ENCODE peak calls at places on chromosomes 6 and 20, in four cellular contexts. L is MM.1S, Q is SK-N-SH, O is HCT116. R is an unnamed sample.

GRCh38 chr20:47334022-47334551 is 22.4 kb downstream of the ZMYND8 start:
- DNase-seq in O (no peak), Q (no peak), L (no peak), R (no peak)

GRCh38 chr20:3092611-3093379 is 8.3 kb upstream of the AVP start:
- DNase-seq in Q (peak; percentile 40), O (no peak), L (no peak), R (peak; percentile 68)

GRCh38 chr20:3783068-3783489 is 1.8 kb upstream of the SPEF1 start:
- DNase-seq in L (no peak), O (no peak), Q (no peak), R (no peak)

GRCh38 chr6:45421700-45422540 is 44.2 kb upstream of the SUPT3H start:
- DNase-seq in L (peak; percentile 64), O (no peak), Q (peak; percentile 76), R (peak; percentile 57)

GRCh38 chr6:154561750-154562149 is 51.3 kb upstream of the CNKSR3 start:
- DNase-seq in Q (no peak), O (no peak), L (no peak), R (no peak)

GRCh38 chr6:108757357-108757756 is 90.9 kb upstream of the ARMC2 start:
- DNase-seq in O (no peak), L (no peak), Q (no peak), R (no peak)

GRCh38 chr6:117169060-117169635 is 96.2 kb upstream of the VGLL2 start:
- DNase-seq in O (no peak), L (no peak), Q (no peak), R (no peak)

GRCh38 chr6:147586044-147586443 is 77.6 kb downstream of the SAMD5 start:
- DNase-seq in Q (no peak), O (no peak), L (no peak), R (no peak)

GRCh38 chr20:49394264-49394663 is 88.2 kb downstream of the KCNB1 start:
- DNase-seq in O (no peak), Q (no peak), L (no peak), R (no peak)

GRCh38 chr6:75207211-75207984 is 1.5 kb upstream of the COL12A1 start:
- DNase-seq in Q (peak; percentile 15), L (no peak), O (no peak), R (peak; percentile 60)

GRCh38 chr6:144248470-144249301 is 36.4 kb upstream of the UTRN start:
- DNase-seq in L (no peak), Q (no peak), O (no peak), R (no peak)

GRCh38 chr6:111565316-111566221 is 40.1 kb downstream of the TRAF3IP2 start:
- DNase-seq in O (no peak), L (no peak), Q (no peak), R (peak; percentile 74)

GRCh38 chr20:3890410-3890751 is 1.2 kb downstream of the PANK2 start:
- DNase-seq in O (no peak), Q (no peak), L (no peak), R (peak; percentile 55)

GRCh38 chr6:32883789-32884188 is 29.8 kb downstream of the PSMB9 start:
- DNase-seq in O (no peak), Q (no peak), L (no peak), R (peak; percentile 17)

GRCh38 chr20:5073154-5074049 is 46.4 kb downstream of the PCNA start:
- DNase-seq in Q (peak; percentile 30), O (peak; percentile 69), L (no peak), R (peak; percentile 34)

GRCh38 chr6:121354764-121355163 is 20.5 kb upstream of the TBC1D32 start:
- DNase-seq in L (no peak), O (no peak), Q (no peak), R (peak; percentile 26)

GRCh38 chr6:164911873-164912580 is 397.4 kb downstream of the C6orf118 start:
- DNase-seq in L (no peak), Q (no peak), O (no peak), R (no peak)

GRCh38 chr6:143691900-143692572 is 14.3 kb downstream of the PHACTR2 start:
- DNase-seq in L (no peak), O (no peak), Q (no peak), R (no peak)

DNA sequence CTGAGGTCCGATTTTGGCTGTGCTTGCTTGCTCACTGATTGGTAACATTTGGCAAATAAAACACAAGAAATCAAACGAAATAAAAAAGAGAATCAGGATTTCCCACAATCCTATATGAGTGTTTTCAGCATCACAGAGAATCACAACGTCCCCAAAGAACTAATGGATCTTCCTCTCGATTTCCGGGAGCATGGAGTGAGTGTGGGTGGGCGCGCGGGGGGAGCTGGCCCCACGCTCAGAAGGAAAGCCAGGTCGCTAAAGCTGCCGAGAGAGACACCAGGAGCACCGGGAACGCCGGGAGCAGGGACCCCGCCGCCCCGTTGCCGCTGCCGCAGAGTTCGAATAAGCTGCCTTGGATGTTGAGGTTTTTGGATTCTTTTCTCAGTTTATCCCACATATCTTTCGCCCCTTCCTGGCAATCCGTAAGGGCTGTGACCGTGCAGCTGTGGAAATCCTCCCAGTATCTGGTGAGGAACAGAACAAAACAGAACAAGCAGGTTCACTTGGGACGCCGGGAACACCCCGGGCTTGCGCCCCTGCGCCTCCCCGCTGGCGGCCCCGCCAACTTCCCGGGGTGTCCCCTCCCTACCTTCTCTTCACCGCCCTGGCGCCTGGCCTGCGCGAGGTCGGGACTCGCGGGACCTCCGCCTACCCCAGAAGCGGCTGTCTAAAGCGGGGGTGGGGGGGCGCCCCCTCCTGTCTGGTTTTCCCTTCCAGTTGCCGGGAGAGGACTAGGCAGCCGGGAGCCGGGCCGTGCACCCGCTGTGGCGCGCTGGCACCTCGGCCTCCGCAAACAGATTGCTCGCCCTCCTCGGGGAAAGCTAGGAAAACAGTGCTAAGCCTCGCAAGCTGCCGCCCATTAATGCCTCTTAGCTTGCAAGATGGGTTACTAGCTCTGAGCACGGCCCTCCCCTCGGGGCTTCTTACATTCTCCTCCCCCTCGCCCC is 7.7 kb downstream of the NRN1 start:
- DNase-seq in L (no peak), Q (peak; percentile 49), O (no peak), R (peak; percentile 74)
- TF ChIP-seq EZH2phosphoT487 in L (no peak), Q (no peak), O (no peak), R (peak; percentile 90)

DNA sequence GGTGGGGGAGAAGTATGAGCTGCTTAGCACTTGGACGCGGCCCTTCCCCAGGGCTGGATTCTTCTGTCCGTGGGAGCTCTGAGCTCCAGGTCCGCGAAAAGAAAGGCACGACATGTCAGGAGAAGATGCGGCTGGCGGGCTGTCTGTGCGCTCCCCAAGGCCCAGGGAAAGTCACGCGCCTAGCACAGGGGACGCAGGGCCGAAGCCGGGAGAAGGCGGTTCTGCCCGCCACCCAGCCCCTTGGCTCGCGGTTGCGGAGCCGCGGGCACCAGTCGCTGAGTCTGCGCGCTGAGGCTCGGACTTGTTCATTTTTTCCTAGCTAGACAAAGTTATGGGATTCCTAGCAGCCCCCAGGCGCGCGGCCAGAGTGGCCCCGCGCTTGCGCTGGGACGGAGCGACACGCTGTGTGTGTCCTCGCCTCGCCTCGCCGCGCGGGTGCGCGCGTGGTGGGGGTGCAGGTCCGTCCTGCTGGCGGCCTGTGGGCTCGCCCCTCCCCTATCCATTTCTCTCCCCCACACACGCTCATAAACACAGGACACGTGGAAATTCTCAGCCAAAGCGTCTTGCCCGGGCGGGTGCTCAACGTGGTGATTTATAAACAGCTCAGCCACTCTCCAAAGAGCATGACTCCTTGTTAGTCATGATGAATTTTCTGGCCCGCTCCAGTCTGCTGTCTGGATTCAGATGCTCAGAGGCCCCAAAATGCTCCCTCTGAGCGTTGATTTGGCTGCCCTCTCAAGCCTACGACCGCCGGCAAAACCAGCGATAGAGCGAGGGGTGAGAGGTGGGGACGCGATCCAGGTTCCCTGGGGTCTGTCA is 1.9 kb upstream of the POU3F2 start:
- DNase-seq in O (no peak), Q (peak; percentile 72), L (no peak), R (peak; percentile 58)
- H3K4me3 ChIP-seq in O (no peak overlapping the region), Q (peak overlapping the region; percentile 60), L (no peak overlapping the region), R (peak overlapping the region; percentile 66)

GRCh38 chr6:82783587-82784253 is 281.9 kb downstream of the UBE3D start:
- DNase-seq in L (no peak), O (no peak), Q (no peak), R (peak; percentile 73)
- TF ChIP-seq CTCF in L (no peak), O (no peak), Q (peak; percentile 21), R (peak; percentile 61)

DNA sequence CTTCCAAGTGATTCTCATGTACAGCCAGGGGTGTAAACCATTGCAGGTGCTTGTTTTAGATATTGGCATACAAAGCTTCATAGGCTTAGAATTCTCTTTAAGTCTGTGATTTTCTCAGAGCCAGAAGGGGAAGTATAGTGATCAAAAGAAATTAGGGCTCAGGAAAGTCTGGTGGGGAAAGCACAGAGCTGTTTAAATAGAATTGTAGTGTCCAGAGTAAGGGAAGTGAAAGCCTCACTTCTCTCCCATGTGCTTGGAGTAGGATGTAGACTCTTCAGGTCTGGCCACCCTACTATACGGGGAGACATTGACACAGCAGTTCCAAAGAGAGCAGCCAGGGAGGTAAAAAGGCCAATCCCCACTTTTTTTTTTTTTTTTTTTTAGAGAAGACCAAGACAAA is 10.4 kb downstream of the GCNT2 start:
- DNase-seq in Q (no peak), L (no peak), O (no peak), R (no peak)
- TF ChIP-seq EZH2phosphoT487 in Q (no peak), L (no peak), O (no peak), R (no peak)

GRCh38 chr6:55603987-55604386 is 25.0 kb upstream of the HMGCLL1 start:
- DNase-seq in O (no peak), Q (no peak), L (no peak), R (no peak)

GRCh38 chr6:55601120-55601519 is 22.1 kb upstream of the HMGCLL1 start:
- DNase-seq in O (no peak), L (no peak), Q (no peak), R (peak; percentile 38)
- H3K4me3 ChIP-seq in O (no peak overlapping the region), L (no peak overlapping the region), Q (no peak overlapping the region), R (no peak overlapping the region)

GRCh38 chr6:84344005-84344404 is 116.6 kb upstream of the CEP162 start:
- DNase-seq in O (no peak), L (no peak), Q (no peak), R (no peak)

GRCh38 chr6:84349542-84349941 is 122.1 kb upstream of the CEP162 start:
- DNase-seq in O (no peak), Q (no peak), L (no peak), R (no peak)

GRCh38 chr6:84350397-84350796 is 123.0 kb upstream of the CEP162 start:
- DNase-seq in Q (no peak), O (no peak), L (no peak), R (no peak)

GRCh38 chr6:84348801-84349200 is 121.4 kb upstream of the CEP162 start:
- DNase-seq in L (no peak), Q (no peak), O (no peak), R (no peak)

DNA sequence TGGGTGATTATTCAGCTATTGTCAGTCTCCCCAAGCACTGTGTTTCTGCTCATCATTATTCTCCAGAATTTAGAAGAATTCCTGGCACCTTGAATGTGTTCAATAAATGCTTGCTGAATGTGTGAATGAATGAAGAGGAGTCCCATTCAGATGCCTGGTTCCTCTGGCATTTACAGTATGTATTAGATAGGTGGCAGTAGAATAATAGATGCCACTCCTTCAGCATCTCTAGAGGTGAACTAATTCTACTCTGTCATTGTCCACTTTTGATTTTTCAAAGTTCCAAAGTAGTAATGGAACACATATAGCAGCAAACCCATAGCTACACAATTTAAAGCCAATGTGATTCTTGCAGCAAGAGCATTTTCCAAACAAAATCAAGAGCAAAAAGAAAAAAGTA is 118.9 kb upstream of the CEP162 start:
- DNase-seq in L (no peak), Q (peak; percentile 4), O (no peak), R (peak; percentile 28)
- TF ChIP-seq CTCF in L (no peak), Q (peak; percentile 45), O (no peak), R (peak; percentile 45)

R was measured in GM23338.